ENCODE peak calls at places on chromosomes 12 and 14, in eight cellular contexts. One of them, this sample, is unnamed.

GRCh38 chr12:114875323-114875722 is 191.3 kb upstream of the TBX3 start:
- DNase-seq in activated CD4-positive, alpha-beta T cell treated with anti-CD3 and anti-CD28 coated beads, Interleukin-2, amount 50 U/mL, for 48 hours: no peak
- DNase-seq in GM10248: no peak
- DNase-seq in right cardiac atrium: no peak
- DNase-seq in astrocyte of the spinal cord: no peak
- DNase-seq in hippocampal formation: no peak
- DNase-seq in hypothalamus: no peak
- DNase-seq in NCI-H748 treated with DMSO at 0.1 percent for 48 hours: no peak
- DNase-seq in this sample: no peak

GRCh38 chr12:50574621-50575348 is 70.0 kb downstream of the DIP2B start:
- DNase-seq in hippocampal formation: no peak
- DNase-seq in GM10248: no peak
- DNase-seq in right cardiac atrium: no peak
- DNase-seq in hypothalamus: no peak
- DNase-seq in NCI-H748 treated with DMSO at 0.1 percent for 48 hours: no peak
- DNase-seq in astrocyte of the spinal cord: no peak
- DNase-seq in activated CD4-positive, alpha-beta T cell treated with anti-CD3 and anti-CD28 coated beads, Interleukin-2, amount 50 U/mL, for 48 hours: no peak
- DNase-seq in this sample: no peak

GRCh38 chr12:39892146-39892545 is 213.7 kb downstream of the SLC2A13 start:
- DNase-seq in hippocampal formation: no peak
- DNase-seq in right cardiac atrium: no peak
- DNase-seq in NCI-H748 treated with DMSO at 0.1 percent for 48 hours: no peak
- DNase-seq in astrocyte of the spinal cord: no peak
- DNase-seq in GM10248: no peak
- DNase-seq in hypothalamus: no peak
- DNase-seq in activated CD4-positive, alpha-beta T cell treated with anti-CD3 and anti-CD28 coated beads, Interleukin-2, amount 50 U/mL, for 48 hours: no peak
- DNase-seq in this sample: no peak

GRCh38 chr12:104115587-104115975 is 22.4 kb downstream of the NFYB start:
- DNase-seq in astrocyte of the spinal cord: no peak
- DNase-seq in hypothalamus: no peak
- DNase-seq in NCI-H748 treated with DMSO at 0.1 percent for 48 hours: no peak
- DNase-seq in activated CD4-positive, alpha-beta T cell treated with anti-CD3 and anti-CD28 coated beads, Interleukin-2, amount 50 U/mL, for 48 hours: no peak
- DNase-seq in hippocampal formation: no peak
- DNase-seq in GM10248: no peak
- DNase-seq in right cardiac atrium: no peak
- DNase-seq in this sample: no peak

GRCh38 chr14:55721353-55721752 is 141.3 kb downstream of the KTN1 start:
- DNase-seq in astrocyte of the spinal cord: peak; percentile 95
- DNase-seq in right cardiac atrium: no peak
- DNase-seq in activated CD4-positive, alpha-beta T cell treated with anti-CD3 and anti-CD28 coated beads, Interleukin-2, amount 50 U/mL, for 48 hours: no peak
- DNase-seq in GM10248: no peak
- DNase-seq in hippocampal formation: no peak
- DNase-seq in hypothalamus: no peak
- DNase-seq in NCI-H748 treated with DMSO at 0.1 percent for 48 hours: no peak
- DNase-seq in this sample: no peak

GRCh38 chr12:80195143-80195726 is 95.9 kb downstream of the OTOGL start:
- DNase-seq in GM10248: no peak
- DNase-seq in hippocampal formation: peak; percentile 9
- DNase-seq in hypothalamus: no peak
- DNase-seq in activated CD4-positive, alpha-beta T cell treated with anti-CD3 and anti-CD28 coated beads, Interleukin-2, amount 50 U/mL, for 48 hours: no peak
- DNase-seq in right cardiac atrium: no peak
- DNase-seq in NCI-H748 treated with DMSO at 0.1 percent for 48 hours: peak; percentile 57
- DNase-seq in astrocyte of the spinal cord: peak; percentile 74
- DNase-seq in this sample: no peak

GRCh38 chr12:9740109-9740750 is 7.3 kb upstream of the CLECL1 start:
- DNase-seq in GM10248: no peak
- DNase-seq in activated CD4-positive, alpha-beta T cell treated with anti-CD3 and anti-CD28 coated beads, Interleukin-2, amount 50 U/mL, for 48 hours: no peak
- DNase-seq in hippocampal formation: no peak
- DNase-seq in right cardiac atrium: no peak
- DNase-seq in astrocyte of the spinal cord: no peak
- DNase-seq in NCI-H748 treated with DMSO at 0.1 percent for 48 hours: no peak
- DNase-seq in hypothalamus: no peak
- DNase-seq in this sample: no peak

GRCh38 chr14:95211721-95212504 is 54.6 kb upstream of the DICER1 start:
- DNase-seq in right cardiac atrium: no peak
- DNase-seq in hippocampal formation: no peak
- DNase-seq in activated CD4-positive, alpha-beta T cell treated with anti-CD3 and anti-CD28 coated beads, Interleukin-2, amount 50 U/mL, for 48 hours: no peak
- DNase-seq in GM10248: peak; percentile 41
- DNase-seq in hypothalamus: no peak
- DNase-seq in astrocyte of the spinal cord: no peak
- DNase-seq in NCI-H748 treated with DMSO at 0.1 percent for 48 hours: no peak
- DNase-seq in this sample: no peak

GRCh38 chr14:52076334-52076733 is 7.5 kb upstream of the NID2 start:
- DNase-seq in activated CD4-positive, alpha-beta T cell treated with anti-CD3 and anti-CD28 coated beads, Interleukin-2, amount 50 U/mL, for 48 hours: no peak
- DNase-seq in astrocyte of the spinal cord: peak; percentile 79
- DNase-seq in hippocampal formation: no peak
- DNase-seq in GM10248: no peak
- DNase-seq in NCI-H748 treated with DMSO at 0.1 percent for 48 hours: no peak
- DNase-seq in hypothalamus: no peak
- DNase-seq in right cardiac atrium: peak; percentile 73
- DNase-seq in this sample: no peak

GRCh38 chr14:101823081-101823480 is 61.6 kb downstream of the PPP2R5C start:
- DNase-seq in NCI-H748 treated with DMSO at 0.1 percent for 48 hours: no peak
- DNase-seq in hypothalamus: no peak
- DNase-seq in right cardiac atrium: no peak
- DNase-seq in astrocyte of the spinal cord: no peak
- DNase-seq in activated CD4-positive, alpha-beta T cell treated with anti-CD3 and anti-CD28 coated beads, Interleukin-2, amount 50 U/mL, for 48 hours: no peak
- DNase-seq in hippocampal formation: no peak
- DNase-seq in GM10248: no peak
- DNase-seq in this sample: no peak

GRCh38 chr12:130044991-130045621 is 117.2 kb upstream of the FZD10 start:
- DNase-seq in activated CD4-positive, alpha-beta T cell treated with anti-CD3 and anti-CD28 coated beads, Interleukin-2, amount 50 U/mL, for 48 hours: no peak
- DNase-seq in hippocampal formation: no peak
- DNase-seq in GM10248: no peak
- DNase-seq in hypothalamus: no peak
- DNase-seq in NCI-H748 treated with DMSO at 0.1 percent for 48 hours: peak; percentile 76
- DNase-seq in astrocyte of the spinal cord: no peak
- DNase-seq in right cardiac atrium: no peak
- DNase-seq in this sample: no peak

GRCh38 chr12:124694846-124695497 is 127.6 kb upstream of the NCOR2 start:
- DNase-seq in activated CD4-positive, alpha-beta T cell treated with anti-CD3 and anti-CD28 coated beads, Interleukin-2, amount 50 U/mL, for 48 hours: no peak
- DNase-seq in NCI-H748 treated with DMSO at 0.1 percent for 48 hours: no peak
- DNase-seq in astrocyte of the spinal cord: peak; percentile 97
- DNase-seq in right cardiac atrium: peak; percentile 90
- DNase-seq in hippocampal formation: no peak
- DNase-seq in GM10248: no peak
- DNase-seq in hypothalamus: no peak
- DNase-seq in this sample: no peak

GRCh38 chr14:97218336-97218712 is 421.1 kb downstream of the VRK1 start:
- DNase-seq in hypothalamus: no peak
- DNase-seq in NCI-H748 treated with DMSO at 0.1 percent for 48 hours: no peak
- DNase-seq in right cardiac atrium: no peak
- DNase-seq in activated CD4-positive, alpha-beta T cell treated with anti-CD3 and anti-CD28 coated beads, Interleukin-2, amount 50 U/mL, for 48 hours: no peak
- DNase-seq in astrocyte of the spinal cord: no peak
- DNase-seq in hippocampal formation: no peak
- DNase-seq in GM10248: no peak
- DNase-seq in this sample: no peak

GRCh38 chr14:100159107-100159864 is at the start of gene DEGS2:
- DNase-seq in astrocyte of the spinal cord: no peak
- DNase-seq in right cardiac atrium: peak; percentile 17
- DNase-seq in GM10248: peak; percentile 84
- DNase-seq in hippocampal formation: no peak
- DNase-seq in hypothalamus: no peak
- DNase-seq in NCI-H748 treated with DMSO at 0.1 percent for 48 hours: peak; percentile 59
- DNase-seq in activated CD4-positive, alpha-beta T cell treated with anti-CD3 and anti-CD28 coated beads, Interleukin-2, amount 50 U/mL, for 48 hours: peak; percentile 62
- DNase-seq in this sample: peak; percentile 36

GRCh38 chr12:55072093-55072492 is 52.3 kb downstream of the NEUROD4 start:
- DNase-seq in NCI-H748 treated with DMSO at 0.1 percent for 48 hours: no peak
- DNase-seq in GM10248: peak; percentile 37
- DNase-seq in astrocyte of the spinal cord: no peak
- DNase-seq in hypothalamus: no peak
- DNase-seq in activated CD4-positive, alpha-beta T cell treated with anti-CD3 and anti-CD28 coated beads, Interleukin-2, amount 50 U/mL, for 48 hours: peak; percentile 76
- DNase-seq in right cardiac atrium: peak; percentile 32
- DNase-seq in hippocampal formation: peak; percentile 8
- DNase-seq in this sample: peak; percentile 62

GRCh38 chr12:30774599-30774998 is 19.8 kb upstream of the CAPRIN2 start:
- DNase-seq in astrocyte of the spinal cord: no peak
- DNase-seq in right cardiac atrium: no peak
- DNase-seq in NCI-H748 treated with DMSO at 0.1 percent for 48 hours: no peak
- DNase-seq in GM10248: no peak
- DNase-seq in activated CD4-positive, alpha-beta T cell treated with anti-CD3 and anti-CD28 coated beads, Interleukin-2, amount 50 U/mL, for 48 hours: no peak
- DNase-seq in hypothalamus: no peak
- DNase-seq in hippocampal formation: no peak
- DNase-seq in this sample: no peak

GRCh38 chr12:49428652-49429549 is 61.6 kb downstream of the SPATS2 start:
- DNase-seq in hippocampal formation: peak; percentile 36
- DNase-seq in astrocyte of the spinal cord: peak; percentile 74
- DNase-seq in GM10248: peak; percentile 40
- DNase-seq in hypothalamus: no peak
- DNase-seq in right cardiac atrium: no peak
- DNase-seq in NCI-H748 treated with DMSO at 0.1 percent for 48 hours: no peak
- DNase-seq in activated CD4-positive, alpha-beta T cell treated with anti-CD3 and anti-CD28 coated beads, Interleukin-2, amount 50 U/mL, for 48 hours: no peak
- DNase-seq in this sample: no peak

GRCh38 chr14:63632932-63633514 is 8.6 kb downstream of the WDR89 start:
- DNase-seq in activated CD4-positive, alpha-beta T cell treated with anti-CD3 and anti-CD28 coated beads, Interleukin-2, amount 50 U/mL, for 48 hours: no peak
- DNase-seq in right cardiac atrium: no peak
- DNase-seq in astrocyte of the spinal cord: peak; percentile 23
- DNase-seq in GM10248: peak; percentile 40
- DNase-seq in hippocampal formation: peak; percentile 0
- DNase-seq in NCI-H748 treated with DMSO at 0.1 percent for 48 hours: peak; percentile 26
- DNase-seq in hypothalamus: no peak
- DNase-seq in this sample: no peak

GRCh38 chr14:45252356-45253069 is 489 bp downstream of the MIS18BP1 start:
- DNase-seq in activated CD4-positive, alpha-beta T cell treated with anti-CD3 and anti-CD28 coated beads, Interleukin-2, amount 50 U/mL, for 48 hours: peak; percentile 22
- DNase-seq in right cardiac atrium: no peak
- DNase-seq in GM10248: no peak
- DNase-seq in hypothalamus: no peak
- DNase-seq in astrocyte of the spinal cord: no peak
- DNase-seq in hippocampal formation: no peak
- DNase-seq in NCI-H748 treated with DMSO at 0.1 percent for 48 hours: no peak
- DNase-seq in this sample: no peak

GRCh38 chr14:95841680-95842079 is 35.0 kb upstream of the TUNAR start:
- DNase-seq in GM10248: no peak
- DNase-seq in activated CD4-positive, alpha-beta T cell treated with anti-CD3 and anti-CD28 coated beads, Interleukin-2, amount 50 U/mL, for 48 hours: no peak
- DNase-seq in right cardiac atrium: no peak
- DNase-seq in astrocyte of the spinal cord: no peak
- DNase-seq in hippocampal formation: no peak
- DNase-seq in hypothalamus: no peak
- DNase-seq in NCI-H748 treated with DMSO at 0.1 percent for 48 hours: no peak
- DNase-seq in this sample: no peak

GRCh38 chr12:89733579-89734201 is 25.1 kb upstream of the ATP2B1 start:
- DNase-seq in right cardiac atrium: no peak
- DNase-seq in astrocyte of the spinal cord: peak; percentile 95
- DNase-seq in activated CD4-positive, alpha-beta T cell treated with anti-CD3 and anti-CD28 coated beads, Interleukin-2, amount 50 U/mL, for 48 hours: no peak
- DNase-seq in hypothalamus: no peak
- DNase-seq in hippocampal formation: no peak
- DNase-seq in NCI-H748 treated with DMSO at 0.1 percent for 48 hours: no peak
- DNase-seq in GM10248: no peak
- DNase-seq in this sample: no peak

This sample was measured in activated effector memory CD4-positive, alpha-beta T cell treated with Interleukin-2 at 50 U/mL for 16 hours.